ENCODE peak calls at places on chromosomes 12 and 14, in eight cellular contexts. B, E, Q, N, W, I, R and A are unnamed samples.

GRCh38 chr12:100919116-100919515 is 124.5 kb downstream of the ANO4 start:
- DNase-seq in E (no peak), B (peak; percentile 40), N (no peak), Q (no peak), R (no peak), W (no peak), I (no peak), A (no peak)

GRCh38 chr14:42550282-42550681 is 943.6 kb downstream of the LRFN5 start:
- DNase-seq in I (no peak), N (no peak), E (no peak), W (no peak), Q (no peak), R (no peak), B (no peak), A (no peak)

GRCh38 chr12:93645702-93646101 is 31.5 kb upstream of the CRADD start:
- DNase-seq in R (no peak), N (no peak), W (peak; percentile 15), B (peak; percentile 46), I (no peak), E (no peak), Q (no peak), A (no peak)

GRCh38 chr12:12722351-12723146 is 5.4 kb downstream of the CDKN1B start:
- DNase-seq in R (no peak), Q (no peak), B (peak; percentile 67), E (no peak), I (no peak), W (peak; percentile 50), N (peak; percentile 31), A (no peak)

GRCh38 chr12:11545438-11546330 is 103.8 kb upstream of the ETV6 start:
- DNase-seq in R (peak; percentile 58), I (peak; percentile 67), N (peak; percentile 70), Q (no peak), W (peak; percentile 72), B (no peak), E (no peak), A (peak; percentile 92)

GRCh38 chr14:92951912-92952471 is 29.0 kb downstream of the CHGA start:
- DNase-seq in W (peak; percentile 77), I (peak; percentile 75), E (peak; percentile 86), N (peak; percentile 68), B (peak; percentile 40), R (peak; percentile 62), Q (peak; percentile 79), A (peak; percentile 66)

GRCh38 chr14:94591073-94591472 is 9.8 kb downstream of the SERPINA5 start:
- DNase-seq in N (no peak), R (no peak), I (no peak), Q (no peak), E (no peak), B (no peak), W (no peak), A (no peak)

GRCh38 chr12:95544756-95545155 is 6.5 kb downstream of the USP44 start:
- DNase-seq in E (no peak), B (no peak), I (no peak), N (no peak), Q (no peak), W (no peak), R (no peak), A (no peak)

GRCh38 chr12:92065018-92065499 is 80.6 kb downstream of the BTG1 start:
- DNase-seq in N (peak; percentile 53), E (no peak), W (no peak), Q (no peak), R (no peak), B (peak; percentile 75), I (peak; percentile 55), A (no peak)

GRCh38 chr12:111687255-111687654 is 1.4 kb downstream of the ACAD10 start:
- DNase-seq in I (no peak), Q (no peak), B (peak; percentile 4), N (no peak), W (no peak), R (peak; percentile 27), E (no peak), A (peak; percentile 33)

GRCh38 chr14:23617539-23617938 is 18.6 kb upstream of the DHRS2 start:
- DNase-seq in R (no peak), N (no peak), B (no peak), Q (no peak), E (no peak), I (no peak), W (no peak), A (no peak)

GRCh38 chr12:110860833-110861291 is 14.1 kb downstream of the CCDC63 start:
- DNase-seq in E (no peak), R (peak; percentile 83), N (no peak), B (no peak), W (peak; percentile 98), I (no peak), Q (no peak), A (no peak)

GRCh38 chr14:74463697-74464096 is 29.4 kb downstream of the NPC2 start:
- DNase-seq in Q (no peak), R (no peak), N (no peak), E (no peak), I (no peak), B (no peak), W (no peak), A (no peak)

GRCh38 chr14:58738876-58739275 is 101.1 kb downstream of the DACT1 start:
- DNase-seq in E (no peak), B (no peak), I (no peak), W (no peak), N (no peak), R (no peak), Q (no peak), A (no peak)

GRCh38 chr14:23865502-23865901 is 88.1 kb upstream of the DHRS4 start:
- DNase-seq in R (no peak), I (no peak), E (no peak), N (no peak), Q (no peak), B (peak; percentile 23), W (peak; percentile 50), A (no peak)

GRCh38 chr14:96603350-96604255 is 101.4 kb downstream of the PAPOLA start:
- DNase-seq in R (no peak), W (no peak), N (no peak), Q (no peak), I (no peak), B (no peak), E (no peak), A (no peak)

GRCh38 chr12:123384318-123384993 is 524 bp downstream of the KMT5A start:
- DNase-seq in R (peak; percentile 46), B (no peak), I (no peak), Q (peak; percentile 34), W (peak; percentile 14), E (no peak), N (no peak), A (peak; percentile 22)

DNA sequence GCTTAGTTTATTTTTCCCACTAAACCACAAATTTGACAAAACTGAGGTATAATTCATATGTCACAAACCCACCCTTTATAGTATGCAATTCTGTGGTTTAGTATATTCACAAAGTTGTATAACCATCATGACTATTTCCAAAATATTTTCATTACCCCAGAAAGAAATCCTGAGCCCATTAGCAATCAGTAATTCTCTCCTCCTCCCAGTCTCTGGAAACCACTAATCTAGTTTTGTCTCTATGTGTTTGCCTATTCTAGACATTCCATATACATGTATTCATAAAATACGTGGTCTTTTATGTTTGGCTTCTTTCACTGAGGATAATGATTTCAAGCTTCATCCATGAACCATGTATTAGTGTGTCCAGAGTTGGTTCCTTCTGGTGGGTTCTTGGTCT is 267.6 kb downstream of the AEBP2 start:
- DNase-seq in E (no peak), I (no peak), W (no peak), N (no peak), R (no peak), B (no peak), Q (no peak), A (no peak)
- H3K4me3 ChIP-seq in E (no peak overlapping the region), I (no peak overlapping the region), W (no peak overlapping the region), N (no peak overlapping the region), R (no peak overlapping the region), B (no peak overlapping the region), Q (no peak overlapping the region), A (no peak overlapping the region)

GRCh38 chr12:118356809-118357326 is 15.8 kb downstream of the TAOK3 start:
- DNase-seq in B (peak; percentile 83), Q (no peak), W (peak; percentile 45), E (no peak), N (no peak), R (no peak), I (no peak), A (no peak)

GRCh38 chr12:118358008-118358359 is 14.7 kb downstream of the TAOK3 start:
- DNase-seq in W (no peak), B (no peak), Q (no peak), R (no peak), N (no peak), I (no peak), E (no peak), A (no peak)

GRCh38 chr12:118357327-118358007 is 15.2 kb downstream of the TAOK3 start:
- DNase-seq in B (peak; percentile 65), E (no peak), R (no peak), I (peak; percentile 67), W (peak; percentile 87), Q (no peak), N (peak; percentile 66), A (peak; percentile 81)

GRCh38 chr12:118359541-118359915 is 13.2 kb downstream of the TAOK3 start:
- DNase-seq in E (no peak), I (peak; percentile 36), Q (no peak), W (no peak), B (no peak), R (no peak), N (peak; percentile 20), A (peak; percentile 78)

GRCh38 chr12:118358607-118359540 is 13.8 kb downstream of the TAOK3 start:
- DNase-seq in N (no peak), E (no peak), R (no peak), W (peak; percentile 81), Q (no peak), B (peak; percentile 13), I (no peak), A (peak; percentile 60)
- H3K4me3 ChIP-seq in N (peak overlapping the region; percentile 65), E (no peak overlapping the region), R (no peak overlapping the region), W (peak overlapping the region; percentile 39), Q (no peak overlapping the region), B (no peak overlapping the region), I (peak overlapping the region; percentile 65), A (peak overlapping the region; percentile 67)

GRCh38 chr12:131055596-131056233 is 102.0 kb downstream of the ADGRD1 start:
- DNase-seq in I (no peak), E (no peak), Q (no peak), W (no peak), R (no peak), B (no peak), N (no peak), A (no peak)

GRCh38 chr12:131057722-131058515 is 104.2 kb downstream of the ADGRD1 start:
- DNase-seq in E (no peak), N (no peak), W (no peak), I (no peak), R (no peak), Q (no peak), B (no peak), A (no peak)

GRCh38 chr12:131055093-131055465 is 101.4 kb downstream of the ADGRD1 start:
- DNase-seq in R (no peak), E (no peak), W (no peak), B (no peak), I (no peak), Q (no peak), N (no peak), A (no peak)

GRCh38 chr12:131057211-131057721 is 103.6 kb downstream of the ADGRD1 start:
- DNase-seq in E (peak; percentile 67), N (no peak), B (no peak), W (no peak), Q (no peak), I (no peak), R (no peak), A (no peak)

GRCh38 chr12:131056626-131057025 is 102.9 kb downstream of the ADGRD1 start:
- DNase-seq in N (no peak), W (no peak), Q (no peak), B (no peak), E (no peak), R (no peak), I (no peak), A (no peak)
- H3K4me3 ChIP-seq in N (no peak overlapping the region), W (no peak overlapping the region), Q (no peak overlapping the region), B (no peak overlapping the region), E (no peak overlapping the region), R (no peak overlapping the region), I (no peak overlapping the region), A (no peak overlapping the region)

GRCh38 chr14:104972301-104973211 is 5.6 kb downstream of the AHNAK2 start:
- DNase-seq in Q (no peak), I (no peak), W (no peak), E (no peak), B (peak; percentile 95), R (no peak), N (no peak), A (no peak)
- H3K4me3 ChIP-seq in Q (no peak overlapping the region), I (no peak overlapping the region), W (no peak overlapping the region), E (no peak overlapping the region), B (peak overlapping the region; percentile 13), R (no peak overlapping the region), N (no peak overlapping the region), A (no peak overlapping the region)